ENCODE peak calls at places on chromosomes 11 and 22, in ten cellular contexts. U is tibial nerve; D is pancreas; E is AG09309; M is cardiac muscle cell; W is H1; R is lung; K is CD8-positive, alpha-beta T cell; F is astrocyte of the spinal cord; B is Peyer's patch. Y is an unnamed sample.
A peak's percentile ranks its signal among the peaks of the same experiment; 100 is the strongest.

GRCh38 chr22:37803636-37804371 is 3.9 kb upstream of the GCAT start:
- DNase-seq in U (no peak), D (no peak), E (no peak), M (no peak), W (no peak), R (no peak), K (no peak), F (no peak), B (no peak), Y (no peak)

GRCh38 chr22:47340851-47341436 is 578.5 kb downstream of the TBC1D22A start:
- DNase-seq in U (no peak), D (no peak), E (no peak), M (no peak), W (no peak), R (no peak), K (no peak), F (peak; percentile 25), B (no peak), Y (peak; percentile 58)

GRCh38 chr22:43828711-43829447 is 16.8 kb upstream of the EFCAB6 start:
- DNase-seq in U (peak; percentile 69), D (no peak), E (no peak), M (peak; percentile 46), W (no peak), R (peak; percentile 60), K (no peak), F (peak; percentile 29), B (peak; percentile 37), Y (no peak)

GRCh38 chr11:36411202-36411640 is 98.9 kb downstream of the TRAF6 start:
- DNase-seq in U (no peak), D (peak; percentile 48), E (no peak), M (no peak), W (no peak), R (peak; percentile 54), K (no peak), F (no peak), B (no peak), Y (no peak)

GRCh38 chr11:94934362-94934761 is 39.0 kb downstream of the CWC15 start:
- DNase-seq in U (no peak), D (no peak), E (no peak), M (no peak), W (no peak), R (no peak), K (no peak), F (peak; percentile 78), B (no peak), Y (no peak)

GRCh38 chr11:68904458-68904847 is 762 bp downstream of the IGHMBP2 start:
- DNase-seq in U (no peak), D (peak; percentile 24), E (no peak), M (no peak), W (no peak), R (peak; percentile 40), K (no peak), F (no peak), B (no peak), Y (no peak)

GRCh38 chr11:62273789-62274275 is 3.9 kb downstream of the SCGB2A2 start:
- DNase-seq in U (no peak), D (no peak), E (no peak), M (no peak), W (no peak), R (no peak), K (no peak), F (no peak), B (no peak), Y (no peak)

GRCh38 chr11:64767344-64768299 is 7.8 kb upstream of the PYGM start:
- DNase-seq in U (peak; percentile 82), D (no peak), E (no peak), M (peak; percentile 86), W (no peak), R (peak; percentile 71), K (peak; percentile 65), F (peak; percentile 40), B (peak; percentile 73), Y (no peak)

GRCh38 chr11:125410091-125410490 is 86.0 kb downstream of the FEZ1 start:
- DNase-seq in U (no peak), D (no peak), E (no peak), M (no peak), W (no peak), R (no peak), K (no peak), F (no peak), B (no peak), Y (no peak)

GRCh38 chr11:2302844-2303626 is 1.2 kb downstream of the TSPAN32 start:
- DNase-seq in U (no peak), D (peak; percentile 30), E (no peak), M (no peak), W (no peak), R (no peak), K (no peak), F (no peak), B (peak; percentile 45), Y (peak; percentile 85)

GRCh38 chr11:95793111-95793510 is 2.8 kb downstream of the CEP57 start:
- DNase-seq in U (no peak), D (no peak), E (no peak), M (no peak), W (no peak), R (no peak), K (no peak), F (no peak), B (no peak), Y (no peak)

GRCh38 chr11:99268895-99269294 is 248.1 kb downstream of the CNTN5 start:
- DNase-seq in U (no peak), D (no peak), E (no peak), M (peak; percentile 14), W (no peak), R (no peak), K (no peak), F (no peak), B (no peak), Y (no peak)

GRCh38 chr11:8356731-8357504 is 93.2 kb upstream of the LMO1 start:
- DNase-seq in U (peak; percentile 12), D (no peak), E (no peak), M (no peak), W (no peak), R (no peak), K (no peak), F (no peak), B (peak; percentile 67), Y (no peak)

GRCh38 chr11:46202696-46203391 is 74.6 kb upstream of the CREB3L1 start:
- DNase-seq in U (no peak), D (no peak), E (no peak), M (no peak), W (no peak), R (no peak), K (no peak), F (no peak), B (no peak), Y (no peak)

GRCh38 chr11:76788661-76789442 is 5.7 kb downstream of the TSKU start:
- DNase-seq in U (no peak), D (peak; percentile 58), E (no peak), M (no peak), W (no peak), R (peak; percentile 61), K (no peak), F (no peak), B (peak; percentile 85), Y (no peak)
- H3K4me3 ChIP-seq in U (no peak overlapping the region), D (no peak overlapping the region), E (no peak overlapping the region), M (no peak overlapping the region), W (no peak overlapping the region), R (no peak overlapping the region), K (no peak overlapping the region), F (no peak overlapping the region), B (no peak overlapping the region), Y (peak overlapping the region; percentile 84)

GRCh38 chr11:112784323-112785073 is 176.7 kb upstream of the NCAM1 start:
- DNase-seq in U (peak; percentile 43), D (peak; percentile 41), E (peak; percentile 39), M (peak; percentile 83), W (no peak), R (no peak), K (no peak), F (peak; percentile 65), B (no peak), Y (no peak)
- TF ChIP-seq CTCF in U (no peak), D (no peak), E (no peak), M (peak; percentile 31), W (peak; percentile 20), R (no peak), K (no peak), F (no peak), B (no peak), Y (no peak)

GRCh38 chr22:17910561-17911311 is 113.6 kb downstream of the MICAL3 start:
- DNase-seq in U (peak; percentile 28), D (no peak), E (peak; percentile 61), M (peak; percentile 89), W (no peak), R (no peak), K (no peak), F (peak; percentile 84), B (no peak), Y (no peak)
- H3K4me3 ChIP-seq in U (no peak overlapping the region), D (no peak overlapping the region), E (no peak overlapping the region), M (peak overlapping the region; percentile 5), W (no peak overlapping the region), R (no peak overlapping the region), K (no peak overlapping the region), F (no peak overlapping the region), B (no peak overlapping the region), Y (no peak overlapping the region)

GRCh38 chr11:33713914-33714398 is 13.3 kb upstream of the C11orf91 start:
- DNase-seq in U (no peak), D (no peak), E (no peak), M (peak; percentile 36), W (no peak), R (no peak), K (no peak), F (no peak), B (no peak), Y (no peak)

GRCh38 chr11:33718441-33718840 is 17.8 kb downstream of the CD59 start:
- DNase-seq in U (no peak), D (no peak), E (no peak), M (no peak), W (no peak), R (no peak), K (no peak), F (no peak), B (no peak), Y (no peak)

GRCh38 chr11:33719587-33719986 is 16.6 kb downstream of the CD59 start:
- DNase-seq in U (no peak), D (no peak), E (no peak), M (no peak), W (no peak), R (no peak), K (no peak), F (no peak), B (no peak), Y (no peak)

GRCh38 chr11:33713162-33713913 is 12.7 kb upstream of the C11orf91 start:
- DNase-seq in U (no peak), D (no peak), E (no peak), M (no peak), W (no peak), R (no peak), K (no peak), F (no peak), B (no peak), Y (no peak)

GRCh38 chr11:33716236-33716635 is 15.6 kb upstream of the C11orf91 start:
- DNase-seq in U (no peak), D (no peak), E (no peak), M (no peak), W (no peak), R (no peak), K (no peak), F (peak; percentile 48), B (no peak), Y (no peak)
- TF ChIP-seq CTCF in U (peak; percentile 15), D (no peak), E (peak; percentile 37), M (peak; percentile 50), W (peak; percentile 21), R (peak; percentile 4), K (no peak), F (peak; percentile 53), B (no peak), Y (no peak)